ENCODE peak calls at places on chromosomes 1 and 21, in ten cellular contexts. One of them, this sample, is unnamed.

GRCh38 chr1:48817505-48818114 is 40.9 kb upstream of the BEND5 start:
- DNase-seq in PC-3: peak; percentile 73
- DNase-seq in CD4-positive, alpha-beta T cell: no peak
- DNase-seq in tibial nerve: peak; percentile 21
- DNase-seq in T-cell: no peak
- DNase-seq in HuH-7: peak; percentile 15
- DNase-seq in fibroblast of pulmonary artery: peak; percentile 57
- DNase-seq in BE2C: peak; percentile 71
- DNase-seq in HEK293T: peak; percentile 62
- DNase-seq in T-helper 1 cell: peak; percentile 2
- DNase-seq in this sample: peak; percentile 60

GRCh38 chr1:181341026-181341632 is 142.2 kb upstream of the CACNA1E start:
- DNase-seq in PC-3: no peak
- DNase-seq in CD4-positive, alpha-beta T cell: no peak
- DNase-seq in tibial nerve: no peak
- DNase-seq in T-cell: no peak
- DNase-seq in HuH-7: no peak
- DNase-seq in fibroblast of pulmonary artery: no peak
- DNase-seq in BE2C: no peak
- DNase-seq in HEK293T: no peak
- DNase-seq in T-helper 1 cell: no peak
- DNase-seq in this sample: no peak

GRCh38 chr1:233543338-233544255 is 70.3 kb upstream of the KCNK1 start:
- DNase-seq in PC-3: peak; percentile 98
- DNase-seq in CD4-positive, alpha-beta T cell: no peak
- DNase-seq in tibial nerve: no peak
- DNase-seq in T-cell: no peak
- DNase-seq in HuH-7: no peak
- DNase-seq in fibroblast of pulmonary artery: peak; percentile 69
- DNase-seq in BE2C: peak; percentile 14
- DNase-seq in HEK293T: peak; percentile 33
- DNase-seq in T-helper 1 cell: no peak
- DNase-seq in this sample: no peak

GRCh38 chr21:35528109-35529042 is 479.3 kb upstream of the RUNX1 start:
- DNase-seq in PC-3: no peak
- DNase-seq in CD4-positive, alpha-beta T cell: peak; percentile 23
- DNase-seq in tibial nerve: no peak
- DNase-seq in T-cell: peak; percentile 34
- DNase-seq in HuH-7: no peak
- DNase-seq in fibroblast of pulmonary artery: peak; percentile 29
- DNase-seq in BE2C: no peak
- DNase-seq in HEK293T: no peak
- DNase-seq in T-helper 1 cell: peak; percentile 61
- DNase-seq in this sample: peak; percentile 83

GRCh38 chr1:87795615-87796337 is 467.1 kb downstream of the LMO4 start:
- DNase-seq in PC-3: peak; percentile 12
- DNase-seq in CD4-positive, alpha-beta T cell: no peak
- DNase-seq in tibial nerve: no peak
- DNase-seq in T-cell: no peak
- DNase-seq in HuH-7: peak; percentile 45
- DNase-seq in fibroblast of pulmonary artery: no peak
- DNase-seq in BE2C: no peak
- DNase-seq in HEK293T: no peak
- DNase-seq in T-helper 1 cell: no peak
- DNase-seq in this sample: no peak

GRCh38 chr1:2777428-2778219 is 23.9 kb downstream of the TTC34 start:
- DNase-seq in PC-3: peak; percentile 21
- DNase-seq in CD4-positive, alpha-beta T cell: no peak
- DNase-seq in tibial nerve: no peak
- DNase-seq in T-cell: no peak
- DNase-seq in HuH-7: no peak
- DNase-seq in fibroblast of pulmonary artery: no peak
- DNase-seq in BE2C: no peak
- DNase-seq in HEK293T: no peak
- DNase-seq in T-helper 1 cell: no peak
- DNase-seq in this sample: no peak

GRCh38 chr1:53115403-53116306 is 26.8 kb downstream of the SLC1A7 start:
- DNase-seq in PC-3: no peak
- DNase-seq in CD4-positive, alpha-beta T cell: no peak
- DNase-seq in tibial nerve: no peak
- DNase-seq in T-cell: no peak
- DNase-seq in HuH-7: peak; percentile 74
- DNase-seq in fibroblast of pulmonary artery: peak; percentile 56
- DNase-seq in BE2C: peak; percentile 84
- DNase-seq in HEK293T: no peak
- DNase-seq in T-helper 1 cell: no peak
- DNase-seq in this sample: no peak

GRCh38 chr1:197958438-197958837 is 41.3 kb downstream of the LHX9 start:
- DNase-seq in PC-3: no peak
- DNase-seq in CD4-positive, alpha-beta T cell: no peak
- DNase-seq in tibial nerve: no peak
- DNase-seq in T-cell: no peak
- DNase-seq in HuH-7: no peak
- DNase-seq in fibroblast of pulmonary artery: no peak
- DNase-seq in BE2C: no peak
- DNase-seq in HEK293T: no peak
- DNase-seq in T-helper 1 cell: no peak
- DNase-seq in this sample: no peak

GRCh38 chr1:65339866-65340483 is 30.6 kb downstream of the DNAJC6 start:
- DNase-seq in PC-3: peak; percentile 68
- DNase-seq in CD4-positive, alpha-beta T cell: no peak
- DNase-seq in tibial nerve: no peak
- DNase-seq in T-cell: no peak
- DNase-seq in HuH-7: no peak
- DNase-seq in fibroblast of pulmonary artery: peak; percentile 25
- DNase-seq in BE2C: no peak
- DNase-seq in HEK293T: no peak
- DNase-seq in T-helper 1 cell: no peak
- DNase-seq in this sample: no peak

GRCh38 chr1:66981679-66982078 is 56.9 kb downstream of the MIER1 start:
- DNase-seq in PC-3: no peak
- DNase-seq in CD4-positive, alpha-beta T cell: peak; percentile 18
- DNase-seq in tibial nerve: no peak
- DNase-seq in T-cell: peak; percentile 60
- DNase-seq in HuH-7: no peak
- DNase-seq in fibroblast of pulmonary artery: peak; percentile 18
- DNase-seq in BE2C: no peak
- DNase-seq in HEK293T: no peak
- DNase-seq in T-helper 1 cell: peak; percentile 58
- DNase-seq in this sample: no peak